ENCODE peak calls at places on chromosomes 6 and 20, in five cellular contexts. J, V, Y, M and Z are unnamed samples.

GRCh38 chr6:93972791-93973190 is 553.4 kb upstream of the EPHA7 start:
- DNase-seq in V (no peak), J (no peak), M (no peak), Y (no peak), Z (no peak)

GRCh38 chr6:3457710-3458605 is 1.1 kb upstream of the SLC22A23 start:
- DNase-seq in V (peak; percentile 61), J (no peak), Y (peak; percentile 55), M (peak; percentile 22), Z (peak; percentile 65)

GRCh38 chr6:19554356-19555225 is 282.6 kb upstream of the ID4 start:
- DNase-seq in J (no peak), M (no peak), Y (no peak), V (peak; percentile 10), Z (no peak)

GRCh38 chr20:50533464-50533863 is 23.3 kb downstream of the PTPN1 start:
- DNase-seq in M (no peak), J (no peak), V (no peak), Y (no peak), Z (no peak)

GRCh38 chr6:33950891-33951889 is 147.4 kb upstream of the MLN start:
- DNase-seq in J (peak; percentile 50), Y (no peak), V (no peak), M (no peak), Z (no peak)

GRCh38 chr20:50445367-50446151 is 64.6 kb upstream of the PTPN1 start:
- DNase-seq in J (no peak), M (no peak), Y (no peak), V (no peak), Z (no peak)

GRCh38 chr20:57195023-57195758 is 71.2 kb downstream of the BMP7 start:
- DNase-seq in M (no peak), J (no peak), Y (no peak), V (no peak), Z (no peak)

GRCh38 chr6:16999486-17000436 is 102.1 kb upstream of the STMND1 start:
- DNase-seq in J (no peak), M (no peak), Y (no peak), V (no peak), Z (no peak)

GRCh38 chr6:42452171-42453026 is 673 bp upstream of the TRERF1 start:
- DNase-seq in V (peak; percentile 89), J (peak; percentile 91), M (peak; percentile 75), Y (peak; percentile 73), Z (peak; percentile 61)

GRCh38 chr6:130158548-130158947 is 64.2 kb downstream of the SAMD3 start:
- DNase-seq in M (no peak), J (no peak), Y (no peak), V (no peak), Z (no peak)

GRCh38 chr20:47456952-47457724 is 44.5 kb upstream of the NCOA3 start:
- DNase-seq in V (no peak), J (no peak), Y (peak; percentile 79), M (no peak), Z (no peak)

GRCh38 chr20:38152175-38153010 is 12.7 kb downstream of the TGM2 start:
- DNase-seq in V (peak; percentile 79), M (no peak), Y (peak; percentile 90), J (peak; percentile 91), Z (no peak)

GRCh38 chr6:98759459-98759858 is 74.9 kb upstream of the POU3F2 start:
- DNase-seq in M (no peak), V (no peak), Y (no peak), J (no peak), Z (no peak)

GRCh38 chr6:138571174-138571573 is 71.9 kb upstream of the NHSL1 start:
- DNase-seq in V (peak; percentile 33), M (no peak), Y (no peak), J (no peak), Z (no peak)

GRCh38 chr20:4192378-4193048 is 177.2 kb upstream of the RNF24 start:
- DNase-seq in Y (peak; percentile 80), J (peak; percentile 62), V (no peak), M (no peak), Z (no peak)

GRCh38 chr6:37101991-37102298 is 68.0 kb upstream of the PIM1 start:
- DNase-seq in Y (no peak), V (no peak), M (no peak), J (no peak), Z (no peak)

GRCh38 chr6:37103169-37104039 is 66.5 kb upstream of the PIM1 start:
- DNase-seq in M (no peak), V (peak; percentile 92), Y (peak; percentile 93), J (peak; percentile 81), Z (peak; percentile 16)

GRCh38 chr6:37102299-37103168 is 67.4 kb upstream of the PIM1 start:
- DNase-seq in M (peak; percentile 71), J (peak; percentile 92), V (peak; percentile 95), Y (peak; percentile 77), Z (peak; percentile 87)

GRCh38 chr6:37099442-37099841 is 70.5 kb upstream of the PIM1 start:
- DNase-seq in J (no peak), V (no peak), M (no peak), Y (peak; percentile 72), Z (no peak)

DNA sequence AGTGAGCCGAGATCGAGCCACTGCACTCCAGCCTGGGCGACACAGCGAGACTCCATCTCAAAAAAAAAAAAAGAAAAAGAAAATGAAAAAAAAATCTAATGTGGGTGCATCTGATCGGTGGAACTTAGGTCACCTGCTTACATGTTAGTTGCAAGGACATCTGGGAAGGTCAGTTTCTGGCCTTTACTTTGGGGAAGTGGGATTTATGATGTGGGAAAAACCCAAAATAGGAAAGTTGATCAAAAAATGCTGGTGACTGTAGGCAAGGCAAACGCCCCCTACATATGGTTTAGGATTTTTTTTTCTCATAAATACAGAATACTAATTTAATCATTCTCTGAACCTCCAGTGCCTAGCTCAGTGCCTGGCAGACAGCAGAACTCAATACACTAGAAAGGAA is 69.2 kb upstream of the PIM1 start:
- DNase-seq in V (no peak), M (no peak), J (no peak), Y (no peak), Z (no peak)
- H3K27ac ChIP-seq in V (no peak overlapping the region), M (no peak overlapping the region), J (no peak overlapping the region), Y (no peak overlapping the region), Z (no peak overlapping the region)

GRCh38 chr20:1225729-1226313 is at the start of gene RAD21L1:
- DNase-seq in V (peak; percentile 92), J (peak; percentile 92), Y (no peak), M (peak; percentile 75), Z (peak; percentile 71)
- H3K4me3 ChIP-seq in V (peak within 1 kb of the TSS; percentile 82), J (peak within 1 kb of the TSS; percentile 71), Y (peak within 1 kb of the TSS; percentile 91), M (peak within 1 kb of the TSS; percentile 76), Z (peak within 1 kb of the TSS; percentile 70)

GRCh38 chr6:84791233-84791632 is 26.8 kb upstream of the TBX18 start:
- DNase-seq in Y (no peak), M (no peak), V (no peak), J (no peak), Z (no peak)
- H3K27ac ChIP-seq in Y (no peak overlapping the region), M (no peak overlapping the region), V (no peak overlapping the region), J (no peak overlapping the region), Z (no peak overlapping the region)

DNA sequence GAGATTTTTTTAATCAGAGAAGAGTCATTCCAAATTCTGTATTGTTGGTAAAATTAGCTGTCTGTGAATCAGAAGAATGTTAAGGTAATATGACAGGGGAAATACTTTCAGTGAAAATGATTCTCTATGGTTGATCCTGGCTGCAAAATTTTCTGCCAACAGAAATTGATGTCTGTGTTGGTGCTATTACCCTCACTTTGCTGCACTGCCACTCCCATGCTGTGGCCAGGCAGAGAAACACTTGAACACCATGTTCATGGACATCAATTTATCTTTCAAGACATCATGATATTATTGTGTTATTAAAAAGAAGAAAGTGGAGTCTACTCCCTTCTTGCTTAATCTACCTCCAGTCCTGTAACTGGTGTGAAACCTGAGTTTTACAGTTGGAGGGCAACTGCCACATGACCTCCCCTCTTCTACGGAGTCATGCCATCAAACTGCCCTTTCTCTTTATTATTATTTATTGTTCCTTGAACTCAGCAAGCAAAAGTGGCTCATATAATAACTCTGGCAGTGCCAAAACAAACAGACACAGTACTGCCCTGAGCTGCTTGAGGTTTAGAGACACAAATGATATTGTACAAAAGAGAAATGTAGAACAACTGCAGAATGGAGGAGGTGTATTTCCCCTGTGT is 288.0 kb upstream of the JAG1 start:
- DNase-seq in V (no peak), Y (no peak), M (no peak), J (no peak), Z (no peak)
- H3K4me3 ChIP-seq in V (no peak overlapping the region), Y (no peak overlapping the region), M (no peak overlapping the region), J (no peak overlapping the region), Z (no peak overlapping the region)

DNA sequence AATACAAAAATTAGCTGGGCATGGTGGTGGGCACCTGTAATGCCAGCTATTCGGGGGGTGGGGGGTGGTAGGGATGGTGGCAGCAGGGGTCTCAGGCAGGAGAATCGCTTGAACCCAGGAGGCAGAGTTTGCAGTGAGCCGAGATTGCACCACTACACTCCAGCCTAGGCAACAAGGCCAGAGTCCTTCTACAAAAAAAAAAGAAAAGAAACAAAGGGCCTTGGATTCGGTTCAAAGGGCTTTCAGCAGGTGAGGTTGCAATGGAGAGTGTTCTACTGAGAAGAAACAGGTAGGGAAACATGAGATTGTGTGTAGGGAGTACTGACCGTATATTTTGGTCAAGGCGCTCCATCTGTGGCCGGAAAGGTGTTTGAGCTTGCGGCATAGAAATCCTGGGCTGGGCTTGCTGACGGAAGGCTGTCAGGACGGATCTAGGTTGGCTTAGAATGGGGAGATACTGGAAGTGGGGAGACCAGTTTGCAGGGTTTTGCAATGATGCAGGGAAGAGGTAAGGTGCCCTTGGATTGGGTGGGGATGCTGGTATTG is 40.7 kb upstream of the DSP start:
- DNase-seq in J (no peak), Y (no peak), M (no peak), V (no peak), Z (no peak)
- H3K27ac ChIP-seq in J (no peak overlapping the region), Y (no peak overlapping the region), M (no peak overlapping the region), V (no peak overlapping the region), Z (no peak overlapping the region)

GRCh38 chr20:36859282-36859555 is 16.7 kb upstream of the TLDC2 start:
- DNase-seq in J (no peak), M (no peak), V (no peak), Y (no peak), Z (no peak)

GRCh38 chr20:36855241-36855657 is 20.7 kb upstream of the TLDC2 start:
- DNase-seq in Y (no peak), V (no peak), J (no peak), M (no peak), Z (no peak)

GRCh38 chr20:36854343-36855240 is 21.3 kb upstream of the TLDC2 start:
- DNase-seq in M (no peak), V (no peak), Y (no peak), J (no peak), Z (no peak)

GRCh38 chr20:36856196-36856595 is 19.7 kb upstream of the TLDC2 start:
- DNase-seq in V (no peak), Y (no peak), J (no peak), M (no peak), Z (no peak)

DNA sequence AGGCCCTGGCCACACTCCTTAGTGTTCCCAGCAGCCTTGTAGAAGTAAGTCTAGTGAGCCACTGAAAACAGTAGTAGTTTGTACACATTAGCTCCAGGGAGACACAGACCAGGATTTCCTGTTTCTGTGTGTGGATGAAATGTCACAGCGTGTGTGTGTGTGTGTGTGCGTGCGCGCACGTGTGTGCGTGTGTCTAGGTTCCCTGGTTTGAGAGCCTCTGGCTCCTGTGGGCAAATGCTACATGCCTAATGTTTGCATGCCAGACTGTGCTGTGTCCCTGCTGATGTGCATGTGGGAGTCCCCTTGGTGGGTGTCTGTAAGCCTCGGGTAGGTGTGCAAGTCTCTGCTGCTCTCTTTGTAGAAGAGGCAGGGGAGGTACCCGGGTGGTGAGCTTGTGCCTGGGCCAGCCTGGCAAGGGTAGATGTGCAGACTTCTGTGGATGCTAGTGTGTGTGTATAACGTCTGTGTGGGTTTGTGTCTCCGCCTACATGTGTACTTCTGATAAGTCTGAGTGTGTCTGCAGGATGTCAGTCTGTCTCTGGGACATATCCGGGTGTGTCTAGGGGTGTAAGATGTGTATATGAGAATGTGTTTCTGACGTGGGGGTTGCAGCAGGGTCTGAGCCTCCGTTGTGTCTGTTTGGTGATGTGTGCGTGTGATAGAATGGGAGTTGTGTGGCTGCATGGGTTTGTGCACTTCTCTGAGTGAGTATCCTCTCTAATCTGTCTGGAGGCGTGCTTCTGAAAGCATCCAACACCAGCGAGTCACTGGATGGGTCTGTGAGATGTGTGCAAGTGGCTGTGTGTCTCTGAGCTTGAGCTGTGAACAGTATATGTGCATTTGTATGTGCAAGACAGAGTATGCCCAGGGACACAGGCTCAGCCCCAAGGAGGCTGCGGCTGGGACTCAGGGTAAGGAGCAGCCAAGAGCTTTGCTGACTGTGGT is 19.0 kb upstream of the TLDC2 start:
- DNase-seq in V (no peak), Y (no peak), M (peak; percentile 72), J (peak; percentile 78), Z (no peak)
- H3K4me3 ChIP-seq in V (no peak overlapping the region), Y (no peak overlapping the region), M (no peak overlapping the region), J (no peak overlapping the region), Z (no peak overlapping the region)